ENCODE peak calls at places on chromosomes 13 and 19, in four cellular contexts. A is nucleus accumbens, M is mucosa of descending colon, F is M059J. T is an unnamed sample.

GRCh38 chr13:84553252-84553651 is 671.0 kb upstream of the SLITRK1 start:
- DNase-seq in A (no peak), M (no peak), F (no peak), T (no peak)

GRCh38 chr19:1252818-1253513 is 4.6 kb downstream of the MIDN start:
- DNase-seq in A (peak; percentile 88), M (peak; percentile 91), F (peak; percentile 97), T (no peak)

GRCh38 chr13:76856141-76856571 is 30.0 kb downstream of the KCTD12 start:
- DNase-seq in A (no peak), M (no peak), F (peak; percentile 80), T (no peak)

GRCh38 chr19:6733338-6734095 is 3.9 kb downstream of the GPR108 start:
- DNase-seq in A (no peak), M (peak; percentile 34), F (no peak), T (no peak)

GRCh38 chr13:42396901-42397670 is 125.1 kb downstream of the AKAP11 start:
- DNase-seq in A (no peak), M (no peak), F (no peak), T (no peak)

GRCh38 chr19:19740755-19741154 is 7.8 kb upstream of the ZNF14 start:
- DNase-seq in A (no peak), M (no peak), F (no peak), T (peak; percentile 36)

GRCh38 chr13:51955281-51955771 is 55.9 kb downstream of the ATP7B start:
- DNase-seq in A (no peak), M (peak; percentile 75), F (no peak), T (no peak)

GRCh38 chr13:111210488-111210887 is 95.4 kb downstream of the ARHGEF7 start:
- DNase-seq in A (peak; percentile 21), M (no peak), F (peak; percentile 72), T (no peak)

GRCh38 chr19:1109032-1109541 is 5.3 kb downstream of the GPX4 start:
- DNase-seq in A (no peak), M (peak; percentile 38), F (no peak), T (no peak)

GRCh38 chr13:84137292-84137691 is 255.0 kb upstream of the SLITRK1 start:
- DNase-seq in A (no peak), M (no peak), F (peak; percentile 77), T (no peak)

GRCh38 chr13:24040835-24041234 is 119.7 kb upstream of the SPATA13 start:
- DNase-seq in A (no peak), M (no peak), F (no peak), T (no peak)

GRCh38 chr13:95204231-95204765 is 97.0 kb downstream of the ABCC4 start:
- DNase-seq in A (no peak), M (no peak), F (no peak), T (no peak)

GRCh38 chr13:100138859-100139491 is 50.1 kb downstream of the PCCA start:
- DNase-seq in A (no peak), M (no peak), F (no peak), T (no peak)

GRCh38 chr13:87344176-87344575 is 327.0 kb upstream of the SLITRK5 start:
- DNase-seq in A (no peak), M (no peak), F (no peak), T (no peak)

GRCh38 chr19:18297308-18297707 is 15.9 kb upstream of the JUND start:
- DNase-seq in A (no peak), M (no peak), F (peak; percentile 51), T (no peak)

GRCh38 chr13:19605161-19605955 is 28.1 kb upstream of the MPHOSPH8 start:
- DNase-seq in A (no peak), M (no peak), F (peak; percentile 36), T (no peak)

GRCh38 chr19:18254546-18255500 is 19.4 kb downstream of the IQCN start:
- DNase-seq in A (no peak), M (peak; percentile 80), F (no peak), T (no peak)

GRCh38 chr13:22594041-22594440 is 586.7 kb upstream of the SGCG start:
- DNase-seq in A (no peak), M (no peak), F (no peak), T (no peak)

GRCh38 chr19:13918726-13919411 is 12.9 kb downstream of the CC2D1A start:
- DNase-seq in A (no peak), M (no peak), F (no peak), T (no peak)

GRCh38 chr19:44894946-44895345 is 3.9 kb downstream of the TOMM40 start:
- DNase-seq in A (no peak), M (no peak), F (no peak), T (no peak)

GRCh38 chr13:101309014-101309619 is 107.2 kb downstream of the NALCN start:
- DNase-seq in A (no peak), M (no peak), F (peak; percentile 71), T (no peak)

GRCh38 chr13:100529666-100530065 is 58.9 kb downstream of the GGACT start:
- DNase-seq in A (no peak), M (no peak), F (no peak), T (peak; percentile 22)

GRCh38 chr19:35518313-35518712 is 4.9 kb upstream of the DMKN start:
- DNase-seq in A (no peak), M (no peak), F (peak; percentile 92), T (no peak)

GRCh38 chr19:16677060-16677459 is 16.1 kb downstream of the TMEM38A start:
- DNase-seq in A (no peak), M (no peak), F (no peak), T (no peak)

GRCh38 chr19:15279326-15279904 is 47.2 kb upstream of the EPHX3 start:
- DNase-seq in A (no peak), M (no peak), F (no peak), T (no peak)